ENCODE peak calls at places on chromosome 5, in four cellular contexts. One of them, this sample, is unnamed.

GRCh38 chr5:43627028-43627427 is 24.0 kb downstream of the NNT start:
- DNase-seq in upper lobe of left lung: no peak
- DNase-seq in fibroblast of mammary gland: peak
- DNase-seq in brain microvascular endothelial cell: peak
- DNase-seq in this sample: peak

GRCh38 chr5:14488697-14489096 is 92.9 kb upstream of the OTULINL start:
- DNase-seq in upper lobe of left lung: no peak
- DNase-seq in fibroblast of mammary gland: no peak
- DNase-seq in brain microvascular endothelial cell: no peak
- DNase-seq in this sample: no peak

GRCh38 chr5:166370928-166371690 is 1920.3 kb upstream of the WWC1 start:
- DNase-seq in upper lobe of left lung: no peak
- DNase-seq in fibroblast of mammary gland: peak
- DNase-seq in brain microvascular endothelial cell: no peak
- DNase-seq in this sample: peak

GRCh38 chr5:32713396-32714381 is 2.6 kb downstream of the NPR3 start:
- DNase-seq in upper lobe of left lung: peak
- DNase-seq in fibroblast of mammary gland: peak
- DNase-seq in brain microvascular endothelial cell: no peak
- DNase-seq in this sample: peak

GRCh38 chr5:125017796-125018195 is 271.4 kb upstream of the ZNF608 start:
- DNase-seq in upper lobe of left lung: no peak
- DNase-seq in fibroblast of mammary gland: no peak
- DNase-seq in brain microvascular endothelial cell: no peak
- DNase-seq in this sample: no peak

GRCh38 chr5:148374693-148375360 is 8.9 kb upstream of the FBXO38 start:
- DNase-seq in upper lobe of left lung: peak
- DNase-seq in fibroblast of mammary gland: peak
- DNase-seq in brain microvascular endothelial cell: peak
- DNase-seq in this sample: peak

GRCh38 chr5:37208883-37209808 is 40.0 kb downstream of the CPLANE1 start:
- DNase-seq in upper lobe of left lung: no peak
- DNase-seq in fibroblast of mammary gland: peak
- DNase-seq in brain microvascular endothelial cell: no peak
- DNase-seq in this sample: peak

GRCh38 chr5:81426347-81426746 is 32.4 kb upstream of the ACOT12 start:
- DNase-seq in upper lobe of left lung: no peak
- DNase-seq in fibroblast of mammary gland: no peak
- DNase-seq in brain microvascular endothelial cell: no peak
- DNase-seq in this sample: no peak

GRCh38 chr5:178241688-178242231 is 9.2 kb upstream of the PHYKPL start:
- DNase-seq in upper lobe of left lung: no peak
- DNase-seq in fibroblast of mammary gland: no peak
- DNase-seq in brain microvascular endothelial cell: no peak
- DNase-seq in this sample: no peak

GRCh38 chr5:96752341-96753016 is 55.3 kb downstream of the ERAP1 start:
- DNase-seq in upper lobe of left lung: no peak
- DNase-seq in fibroblast of mammary gland: peak
- DNase-seq in brain microvascular endothelial cell: peak
- DNase-seq in this sample: peak

GRCh38 chr5:150497989-150498317 is 10.0 kb upstream of the NDST1 start:
- DNase-seq in upper lobe of left lung: no peak
- DNase-seq in fibroblast of mammary gland: no peak
- DNase-seq in brain microvascular endothelial cell: no peak
- DNase-seq in this sample: no peak
- H3K4me3 ChIP-seq in upper lobe of left lung: no peak
- H3K4me3 ChIP-seq in fibroblast of mammary gland: peak
- H3K4me3 ChIP-seq in brain microvascular endothelial cell: peak
- H3K4me3 ChIP-seq in this sample: peak

GRCh38 chr5:10825897-10826644 is 65.0 kb upstream of the DAP start:
- DNase-seq in upper lobe of left lung: no peak
- DNase-seq in fibroblast of mammary gland: no peak
- DNase-seq in brain microvascular endothelial cell: no peak
- DNase-seq in this sample: no peak
- TF ChIP-seq CTCF in upper lobe of left lung: no peak
- TF ChIP-seq CTCF in fibroblast of mammary gland: peak
- TF ChIP-seq CTCF in brain microvascular endothelial cell: peak
- TF ChIP-seq CTCF in this sample: no peak

DNA sequence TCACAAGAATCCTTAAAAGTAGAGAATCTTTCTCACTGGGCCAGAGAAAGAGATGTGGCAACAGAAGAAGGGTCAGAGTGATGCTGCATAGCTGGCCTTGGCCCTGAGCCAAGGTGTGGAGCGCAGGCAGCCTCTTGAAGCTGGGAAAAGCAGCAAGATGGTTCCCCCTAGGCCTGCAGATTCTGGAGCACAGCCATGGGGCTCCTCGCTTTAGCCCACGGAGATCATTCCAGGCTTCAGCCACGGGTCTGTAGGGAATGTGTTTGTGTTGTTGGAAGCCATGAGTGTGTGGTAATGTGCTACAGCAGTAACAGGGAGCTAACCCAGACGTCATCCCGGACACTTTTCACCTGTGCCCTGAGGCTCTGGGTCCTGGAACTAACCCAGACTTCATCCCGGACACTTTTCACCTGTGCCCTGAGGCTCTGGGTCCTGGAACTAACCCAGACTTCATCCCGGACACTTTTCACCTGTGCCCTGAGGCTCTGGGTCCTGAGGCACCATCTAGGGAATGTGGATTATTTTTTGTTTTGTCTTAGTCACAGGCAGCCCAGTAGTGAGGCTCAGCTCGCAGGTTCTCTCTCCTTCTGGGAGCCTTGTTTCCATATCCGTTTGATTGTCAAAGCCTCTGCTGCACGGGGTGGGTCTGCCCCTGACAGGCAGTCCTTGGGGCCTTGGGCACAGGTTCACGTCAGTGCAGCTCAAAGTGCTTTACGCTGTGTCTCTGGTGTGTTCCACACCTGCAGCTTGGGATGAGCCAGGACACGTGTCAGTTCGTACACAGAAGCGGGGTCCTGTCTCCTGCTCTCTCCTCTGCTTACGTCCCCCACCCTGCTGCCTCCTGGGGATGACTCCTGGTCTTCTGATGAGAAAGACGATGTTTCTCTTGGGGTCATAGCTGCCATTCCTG is 56.3 kb upstream of the EXOC3 start:
- DNase-seq in upper lobe of left lung: peak
- DNase-seq in fibroblast of mammary gland: peak
- DNase-seq in brain microvascular endothelial cell: no peak
- DNase-seq in this sample: peak
- H3K4me3 ChIP-seq in upper lobe of left lung: no peak
- H3K4me3 ChIP-seq in fibroblast of mammary gland: no peak
- H3K4me3 ChIP-seq in brain microvascular endothelial cell: no peak
- H3K4me3 ChIP-seq in this sample: no peak

GRCh38 chr5:16935271-16936149 is 578 bp downstream of the MYO10 start:
- DNase-seq in upper lobe of left lung: peak
- DNase-seq in fibroblast of mammary gland: peak
- DNase-seq in brain microvascular endothelial cell: no peak
- DNase-seq in this sample: peak
- TF ChIP-seq CTCF in upper lobe of left lung: no peak
- TF ChIP-seq CTCF in fibroblast of mammary gland: no peak
- TF ChIP-seq CTCF in brain microvascular endothelial cell: no peak
- TF ChIP-seq CTCF in this sample: no peak

GRCh38 chr5:88661870-88662207 is 221.1 kb downstream of the MEF2C start:
- DNase-seq in upper lobe of left lung: no peak
- DNase-seq in fibroblast of mammary gland: no peak
- DNase-seq in brain microvascular endothelial cell: no peak
- DNase-seq in this sample: no peak

GRCh38 chr5:88658005-88658404 is 225.0 kb downstream of the MEF2C start:
- DNase-seq in upper lobe of left lung: no peak
- DNase-seq in fibroblast of mammary gland: no peak
- DNase-seq in brain microvascular endothelial cell: no peak
- DNase-seq in this sample: no peak

GRCh38 chr5:88660947-88661869 is 221.8 kb downstream of the MEF2C start:
- DNase-seq in upper lobe of left lung: peak
- DNase-seq in fibroblast of mammary gland: peak
- DNase-seq in brain microvascular endothelial cell: peak
- DNase-seq in this sample: peak

GRCh38 chr5:88659529-88660325 is 223.3 kb downstream of the MEF2C start:
- DNase-seq in upper lobe of left lung: no peak
- DNase-seq in fibroblast of mammary gland: no peak
- DNase-seq in brain microvascular endothelial cell: no peak
- DNase-seq in this sample: no peak

DNA sequence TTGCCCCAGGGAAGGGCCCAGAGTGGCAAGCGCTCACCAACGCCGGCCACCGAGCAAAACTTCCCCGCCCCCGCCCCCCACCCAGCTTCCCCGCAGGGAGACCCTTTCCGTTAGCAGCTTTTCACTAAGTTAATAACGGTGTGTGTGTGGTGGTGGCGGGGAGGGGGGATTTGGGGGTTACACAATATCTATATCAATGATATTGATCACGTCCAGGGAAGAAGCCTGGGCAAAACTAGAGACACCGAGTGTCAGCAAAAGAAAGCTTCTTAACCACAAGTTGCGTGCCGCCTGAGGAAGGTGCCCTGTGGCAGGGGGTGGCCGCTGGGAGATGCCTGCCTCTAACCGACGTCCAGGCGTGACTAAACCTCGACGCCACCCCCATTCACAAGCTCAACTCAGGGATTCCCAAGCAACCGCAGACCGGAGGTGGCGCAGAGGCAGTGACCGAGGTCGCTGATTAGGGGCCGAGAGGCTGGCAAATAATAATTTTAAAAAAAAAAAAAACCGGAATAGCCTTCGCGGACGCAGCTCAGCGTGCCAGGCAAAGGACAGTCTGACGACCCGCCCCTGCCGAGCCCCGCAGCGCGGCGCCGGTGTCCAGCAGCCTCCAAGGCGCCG is 222.5 kb downstream of the MEF2C start:
- DNase-seq in upper lobe of left lung: no peak
- DNase-seq in fibroblast of mammary gland: peak
- DNase-seq in brain microvascular endothelial cell: no peak
- DNase-seq in this sample: peak
- H3K4me3 ChIP-seq in upper lobe of left lung: peak
- H3K4me3 ChIP-seq in fibroblast of mammary gland: peak
- H3K4me3 ChIP-seq in brain microvascular endothelial cell: peak
- H3K4me3 ChIP-seq in this sample: peak

GRCh38 chr5:170631471-170632195 is 127.8 kb downstream of the KCNIP1 start:
- DNase-seq in upper lobe of left lung: no peak
- DNase-seq in fibroblast of mammary gland: no peak
- DNase-seq in brain microvascular endothelial cell: no peak
- DNase-seq in this sample: no peak
- TF ChIP-seq CTCF in upper lobe of left lung: no peak
- TF ChIP-seq CTCF in fibroblast of mammary gland: peak
- TF ChIP-seq CTCF in brain microvascular endothelial cell: peak
- TF ChIP-seq CTCF in this sample: no peak

DNA sequence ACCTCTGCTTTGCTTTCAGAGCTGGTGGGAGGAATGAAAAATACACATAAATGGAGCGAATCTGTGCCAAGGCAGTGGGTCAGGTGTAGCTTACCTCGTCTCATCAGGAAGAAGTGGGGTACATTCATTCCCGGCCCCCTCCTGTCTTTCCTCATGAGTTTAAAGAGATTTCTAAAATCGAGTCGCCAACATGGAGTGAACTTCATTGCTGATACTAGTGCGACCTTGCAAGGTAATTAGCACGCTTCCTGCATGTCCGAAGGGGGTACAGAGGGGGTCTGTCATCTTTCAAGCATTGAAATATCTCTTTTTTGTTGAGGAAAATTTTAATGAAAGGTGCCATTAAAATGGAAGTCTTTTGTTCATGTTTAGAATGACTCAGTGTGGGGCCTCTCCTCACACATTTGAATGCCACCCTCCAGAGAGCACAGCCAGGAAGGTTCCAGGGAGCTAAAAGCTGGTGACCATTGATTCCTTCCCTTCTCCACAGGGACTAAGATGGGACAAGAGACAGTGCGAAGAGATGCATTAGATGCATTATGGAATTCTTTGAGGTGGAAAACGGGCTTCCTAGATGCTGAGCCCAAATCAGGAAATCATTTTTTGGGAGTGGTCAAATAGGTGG is 114.2 kb downstream of the IRX1 start:
- DNase-seq in upper lobe of left lung: no peak
- DNase-seq in fibroblast of mammary gland: no peak
- DNase-seq in brain microvascular endothelial cell: no peak
- DNase-seq in this sample: no peak
- H3K4me3 ChIP-seq in upper lobe of left lung: no peak
- H3K4me3 ChIP-seq in fibroblast of mammary gland: no peak
- H3K4me3 ChIP-seq in brain microvascular endothelial cell: no peak
- H3K4me3 ChIP-seq in this sample: no peak

DNA sequence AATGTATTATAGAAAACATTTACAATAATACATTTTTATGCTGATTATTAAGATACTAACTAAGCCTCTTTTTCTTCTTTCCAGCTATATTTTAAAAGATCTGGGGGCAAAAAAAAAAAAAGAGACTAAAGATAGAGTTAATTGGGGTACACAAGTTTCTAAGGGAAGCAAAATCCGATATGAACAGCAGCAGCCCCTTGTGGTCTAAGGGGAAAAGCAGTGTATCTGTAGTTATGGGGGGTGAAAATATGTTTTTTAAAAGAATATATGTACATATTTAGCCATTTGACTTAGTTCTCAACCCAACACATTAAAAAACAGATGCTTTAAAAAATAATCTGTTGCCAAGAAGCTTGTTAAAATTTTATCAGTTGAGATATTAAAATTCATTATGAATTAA is 134.3 kb upstream of the POU5F2 start:
- DNase-seq in upper lobe of left lung: no peak
- DNase-seq in fibroblast of mammary gland: no peak
- DNase-seq in brain microvascular endothelial cell: no peak
- DNase-seq in this sample: no peak
- TF ChIP-seq CTCF in upper lobe of left lung: no peak
- TF ChIP-seq CTCF in fibroblast of mammary gland: peak
- TF ChIP-seq CTCF in brain microvascular endothelial cell: peak
- TF ChIP-seq CTCF in this sample: peak

DNA sequence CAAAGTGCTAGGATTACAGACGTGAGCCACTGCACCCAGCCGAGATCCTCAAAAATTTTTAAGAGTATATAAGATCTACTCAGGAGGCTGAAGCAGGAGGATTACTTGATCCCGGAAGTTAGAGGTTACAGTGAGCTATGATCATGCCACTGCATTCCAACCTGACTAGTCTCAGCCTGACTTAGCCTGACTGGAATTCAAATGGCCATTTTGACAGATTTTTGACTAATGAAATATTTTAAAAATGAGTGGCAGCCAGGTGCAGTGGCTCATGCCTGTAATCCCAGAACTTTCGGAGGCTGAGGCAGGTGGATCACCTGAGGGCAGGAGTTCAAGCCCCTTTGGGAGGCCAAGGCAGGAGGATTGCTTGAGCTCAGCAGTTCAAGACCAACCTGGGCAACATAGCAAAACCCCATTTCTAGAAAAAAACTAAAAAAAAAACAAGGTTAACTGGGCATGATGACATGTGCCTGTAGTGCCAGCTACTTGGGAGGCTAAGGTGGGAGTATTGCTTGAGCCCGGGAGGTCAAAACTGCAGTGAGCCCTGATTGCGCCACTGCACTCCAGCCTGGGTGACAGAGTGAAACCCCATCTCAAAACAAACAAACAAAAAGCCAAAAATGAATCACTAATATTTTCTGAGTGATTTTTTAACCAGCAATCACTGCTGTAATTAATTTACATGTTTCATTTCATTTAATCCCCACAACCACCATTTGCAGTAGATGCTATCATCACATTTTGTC is 16.6 kb downstream of the ATOX1 start:
- DNase-seq in upper lobe of left lung: no peak
- DNase-seq in fibroblast of mammary gland: peak
- DNase-seq in brain microvascular endothelial cell: peak
- DNase-seq in this sample: peak
- H3K4me3 ChIP-seq in upper lobe of left lung: no peak
- H3K4me3 ChIP-seq in fibroblast of mammary gland: no peak
- H3K4me3 ChIP-seq in brain microvascular endothelial cell: no peak
- H3K4me3 ChIP-seq in this sample: no peak